ENCODE peak calls at places on chromosomes 12 and 14, in ten cellular contexts. One of them, this sample, is unnamed.

GRCh38 chr12:15662303-15662980 is 126.7 kb downstream of the EPS8 start:
- DNase-seq in K562: no peak
- DNase-seq in sigmoid colon: no peak
- DNase-seq in GM12878: no peak
- DNase-seq in SK-N-SH: no peak
- DNase-seq in HepG2: no peak
- DNase-seq in suprapubic skin: no peak
- DNase-seq in ovary: no peak
- DNase-seq in transverse colon: no peak
- DNase-seq in stomach: no peak
- DNase-seq in this sample: no peak

GRCh38 chr12:69359531-69360347 is at the start of gene YEATS4:
- DNase-seq in ovary: peak; percentile 91
- DNase-seq in sigmoid colon: peak; percentile 93
- DNase-seq in suprapubic skin: peak; percentile 88
- DNase-seq in K562: peak; percentile 89
- DNase-seq in stomach: peak; percentile 93
- DNase-seq in SK-N-SH: peak; percentile 92
- DNase-seq in transverse colon: peak; percentile 88
- DNase-seq in HepG2: peak; percentile 95
- DNase-seq in GM12878: peak; percentile 84
- DNase-seq in this sample: peak; percentile 96

GRCh38 chr14:30527196-30527595 is 31.8 kb upstream of the G2E3 start:
- DNase-seq in SK-N-SH: no peak
- DNase-seq in stomach: no peak
- DNase-seq in suprapubic skin: no peak
- DNase-seq in HepG2: no peak
- DNase-seq in ovary: no peak
- DNase-seq in GM12878: no peak
- DNase-seq in K562: no peak
- DNase-seq in sigmoid colon: no peak
- DNase-seq in transverse colon: no peak
- DNase-seq in this sample: no peak

GRCh38 chr14:55802986-55803431 is 223.0 kb downstream of the KTN1 start:
- DNase-seq in stomach: no peak
- DNase-seq in HepG2: peak; percentile 69
- DNase-seq in GM12878: no peak
- DNase-seq in sigmoid colon: no peak
- DNase-seq in transverse colon: no peak
- DNase-seq in ovary: no peak
- DNase-seq in suprapubic skin: no peak
- DNase-seq in SK-N-SH: no peak
- DNase-seq in K562: peak; percentile 23
- DNase-seq in this sample: no peak

GRCh38 chr14:61934385-61934784 is 172.2 kb downstream of the SNAPC1 start:
- DNase-seq in GM12878: no peak
- DNase-seq in stomach: no peak
- DNase-seq in transverse colon: no peak
- DNase-seq in suprapubic skin: no peak
- DNase-seq in K562: no peak
- DNase-seq in HepG2: no peak
- DNase-seq in ovary: no peak
- DNase-seq in SK-N-SH: no peak
- DNase-seq in sigmoid colon: no peak
- DNase-seq in this sample: no peak

GRCh38 chr12:95633049-95633545 is 81.8 kb upstream of the USP44 start:
- DNase-seq in HepG2: peak; percentile 33
- DNase-seq in sigmoid colon: no peak
- DNase-seq in K562: no peak
- DNase-seq in ovary: no peak
- DNase-seq in stomach: peak; percentile 55
- DNase-seq in SK-N-SH: no peak
- DNase-seq in GM12878: no peak
- DNase-seq in suprapubic skin: no peak
- DNase-seq in transverse colon: peak; percentile 81
- DNase-seq in this sample: no peak

GRCh38 chr12:112198120-112198733 is 72.9 kb downstream of the TRAFD1 start:
- DNase-seq in sigmoid colon: no peak
- DNase-seq in K562: peak; percentile 42
- DNase-seq in GM12878: no peak
- DNase-seq in suprapubic skin: no peak
- DNase-seq in HepG2: peak; percentile 64
- DNase-seq in ovary: peak; percentile 59
- DNase-seq in transverse colon: peak; percentile 28
- DNase-seq in stomach: peak; percentile 46
- DNase-seq in SK-N-SH: peak; percentile 78
- DNase-seq in this sample: no peak

GRCh38 chr14:95515080-95515489 is 1.4 kb downstream of the SYNE3 start:
- DNase-seq in stomach: no peak
- DNase-seq in HepG2: no peak
- DNase-seq in transverse colon: no peak
- DNase-seq in suprapubic skin: peak; percentile 82
- DNase-seq in SK-N-SH: peak; percentile 70
- DNase-seq in K562: no peak
- DNase-seq in GM12878: no peak
- DNase-seq in ovary: peak; percentile 67
- DNase-seq in sigmoid colon: peak; percentile 78
- DNase-seq in this sample: no peak

GRCh38 chr14:29894030-29894429 is 33.6 kb downstream of the PRKD1 start:
- DNase-seq in transverse colon: no peak
- DNase-seq in suprapubic skin: no peak
- DNase-seq in SK-N-SH: no peak
- DNase-seq in GM12878: no peak
- DNase-seq in stomach: no peak
- DNase-seq in K562: no peak
- DNase-seq in ovary: no peak
- DNase-seq in HepG2: no peak
- DNase-seq in sigmoid colon: no peak
- DNase-seq in this sample: no peak

GRCh38 chr12:119649202-119649808 is 18.6 kb upstream of the PRKAB1 start:
- DNase-seq in sigmoid colon: no peak
- DNase-seq in GM12878: no peak
- DNase-seq in stomach: no peak
- DNase-seq in HepG2: no peak
- DNase-seq in SK-N-SH: peak; percentile 68
- DNase-seq in K562: peak; percentile 61
- DNase-seq in transverse colon: no peak
- DNase-seq in ovary: no peak
- DNase-seq in suprapubic skin: no peak
- DNase-seq in this sample: no peak

GRCh38 chr14:106619618-106620017 is 1093.2 kb downstream of the TMEM121 start:
- DNase-seq in SK-N-SH: no peak
- DNase-seq in sigmoid colon: no peak
- DNase-seq in ovary: no peak
- DNase-seq in stomach: no peak
- DNase-seq in GM12878: no peak
- DNase-seq in suprapubic skin: no peak
- DNase-seq in transverse colon: no peak
- DNase-seq in K562: no peak
- DNase-seq in HepG2: no peak
- DNase-seq in this sample: no peak

GRCh38 chr12:47360771-47361388 is 281.1 kb upstream of the AMIGO2 start:
- DNase-seq in suprapubic skin: no peak
- DNase-seq in transverse colon: no peak
- DNase-seq in ovary: no peak
- DNase-seq in sigmoid colon: no peak
- DNase-seq in K562: peak; percentile 27
- DNase-seq in GM12878: no peak
- DNase-seq in stomach: no peak
- DNase-seq in HepG2: no peak
- DNase-seq in SK-N-SH: no peak
- DNase-seq in this sample: no peak

GRCh38 chr12:124752437-124753229 is 111.0 kb downstream of the SCARB1 start:
- DNase-seq in stomach: no peak
- DNase-seq in ovary: no peak
- DNase-seq in K562: no peak
- DNase-seq in suprapubic skin: no peak
- DNase-seq in HepG2: no peak
- DNase-seq in GM12878: no peak
- DNase-seq in transverse colon: no peak
- DNase-seq in sigmoid colon: no peak
- DNase-seq in SK-N-SH: no peak
- DNase-seq in this sample: no peak

GRCh38 chr12:87728936-87729593 is 300.1 kb downstream of the C12orf50 start:
- DNase-seq in suprapubic skin: no peak
- DNase-seq in GM12878: no peak
- DNase-seq in ovary: no peak
- DNase-seq in K562: no peak
- DNase-seq in sigmoid colon: no peak
- DNase-seq in transverse colon: no peak
- DNase-seq in stomach: no peak
- DNase-seq in HepG2: no peak
- DNase-seq in SK-N-SH: no peak
- DNase-seq in this sample: no peak

GRCh38 chr12:27013606-27014084 is 539 bp downstream of the TM7SF3 start:
- DNase-seq in suprapubic skin: peak; percentile 82
- DNase-seq in sigmoid colon: no peak
- DNase-seq in HepG2: no peak
- DNase-seq in transverse colon: peak; percentile 10
- DNase-seq in ovary: no peak
- DNase-seq in GM12878: no peak
- DNase-seq in stomach: no peak
- DNase-seq in SK-N-SH: no peak
- DNase-seq in K562: peak; percentile 15
- DNase-seq in this sample: no peak

GRCh38 chr14:68911594-68912227 is 67.4 kb downstream of the ACTN1 start:
- DNase-seq in stomach: peak; percentile 78
- DNase-seq in HepG2: peak; percentile 74
- DNase-seq in suprapubic skin: peak; percentile 87
- DNase-seq in transverse colon: peak; percentile 78
- DNase-seq in K562: peak; percentile 88
- DNase-seq in ovary: peak; percentile 77
- DNase-seq in sigmoid colon: peak; percentile 91
- DNase-seq in GM12878: no peak
- DNase-seq in SK-N-SH: peak; percentile 92
- DNase-seq in this sample: no peak

GRCh38 chr12:127230843-127231260 is 1036.1 kb upstream of the TMEM132C start:
- DNase-seq in K562: no peak
- DNase-seq in transverse colon: no peak
- DNase-seq in stomach: no peak
- DNase-seq in sigmoid colon: no peak
- DNase-seq in GM12878: no peak
- DNase-seq in SK-N-SH: no peak
- DNase-seq in suprapubic skin: no peak
- DNase-seq in HepG2: no peak
- DNase-seq in ovary: no peak
- DNase-seq in this sample: no peak

GRCh38 chr12:1162083-1162760 is 171.2 kb downstream of the ERC1 start:
- DNase-seq in K562: no peak
- DNase-seq in SK-N-SH: peak; percentile 50
- DNase-seq in suprapubic skin: no peak
- DNase-seq in transverse colon: no peak
- DNase-seq in HepG2: no peak
- DNase-seq in sigmoid colon: no peak
- DNase-seq in ovary: no peak
- DNase-seq in GM12878: no peak
- DNase-seq in stomach: no peak
- DNase-seq in this sample: no peak

GRCh38 chr12:54068423-54069070 is 14.9 kb downstream of the HOXC4 start:
- DNase-seq in sigmoid colon: no peak
- DNase-seq in GM12878: no peak
- DNase-seq in ovary: no peak
- DNase-seq in stomach: no peak
- DNase-seq in HepG2: no peak
- DNase-seq in K562: no peak
- DNase-seq in suprapubic skin: no peak
- DNase-seq in transverse colon: no peak
- DNase-seq in SK-N-SH: no peak
- DNase-seq in this sample: no peak

GRCh38 chr14:105142651-105143450 is 25.7 kb downstream of the JAG2 start:
- DNase-seq in ovary: no peak
- DNase-seq in SK-N-SH: peak; percentile 25
- DNase-seq in suprapubic skin: peak; percentile 78
- DNase-seq in HepG2: no peak
- DNase-seq in sigmoid colon: peak; percentile 52
- DNase-seq in K562: no peak
- DNase-seq in stomach: no peak
- DNase-seq in GM12878: no peak
- DNase-seq in transverse colon: peak; percentile 5
- DNase-seq in this sample: no peak

GRCh38 chr14:101440511-101440910 is 120.8 kb upstream of the DIO3 start:
- DNase-seq in K562: no peak
- DNase-seq in stomach: no peak
- DNase-seq in ovary: no peak
- DNase-seq in GM12878: no peak
- DNase-seq in SK-N-SH: no peak
- DNase-seq in transverse colon: no peak
- DNase-seq in suprapubic skin: no peak
- DNase-seq in sigmoid colon: no peak
- DNase-seq in HepG2: no peak
- DNase-seq in this sample: no peak

GRCh38 chr14:101435546-101435945 is 125.7 kb upstream of the DIO3 start:
- DNase-seq in K562: no peak
- DNase-seq in GM12878: no peak
- DNase-seq in SK-N-SH: no peak
- DNase-seq in suprapubic skin: no peak
- DNase-seq in stomach: no peak
- DNase-seq in sigmoid colon: no peak
- DNase-seq in transverse colon: no peak
- DNase-seq in ovary: no peak
- DNase-seq in HepG2: no peak
- DNase-seq in this sample: no peak
- H3K36me3 ChIP-seq in K562: no peaks in the 10 kb centered on the region
- H3K36me3 ChIP-seq in GM12878: no peaks in the 10 kb centered on the region
- H3K36me3 ChIP-seq in SK-N-SH: no peaks in the 10 kb centered on the region
- H3K36me3 ChIP-seq in suprapubic skin: no peaks in the 10 kb centered on the region
- H3K36me3 ChIP-seq in stomach: no peaks in the 10 kb centered on the region
- H3K36me3 ChIP-seq in sigmoid colon: no peaks in the 10 kb centered on the region
- H3K36me3 ChIP-seq in transverse colon: no peaks in the 10 kb centered on the region
- H3K36me3 ChIP-seq in ovary: no peaks in the 10 kb centered on the region
- H3K36me3 ChIP-seq in HepG2: no peaks in the 10 kb centered on the region
- H3K36me3 ChIP-seq in this sample: no peaks in the 10 kb centered on the region

GRCh38 chr12:31362759-31363415 is 36.9 kb upstream of the SINHCAF start:
- DNase-seq in ovary: no peak
- DNase-seq in HepG2: peak; percentile 35
- DNase-seq in stomach: peak; percentile 50
- DNase-seq in transverse colon: peak; percentile 65
- DNase-seq in GM12878: peak; percentile 46
- DNase-seq in sigmoid colon: no peak
- DNase-seq in suprapubic skin: no peak
- DNase-seq in K562: peak; percentile 37
- DNase-seq in SK-N-SH: no peak
- DNase-seq in this sample: no peak
- TF ChIP-seq EP300 in ovary: no peak
- TF ChIP-seq EP300 in HepG2: no peak
- TF ChIP-seq EP300 in stomach: no peak
- TF ChIP-seq EP300 in transverse colon: no peak
- TF ChIP-seq EP300 in GM12878: peak; percentile 11
- TF ChIP-seq EP300 in sigmoid colon: no peak
- TF ChIP-seq EP300 in suprapubic skin: no peak
- TF ChIP-seq EP300 in K562: no peak
- TF ChIP-seq EP300 in SK-N-SH: no peak
- TF ChIP-seq EP300 in this sample: no peak

GRCh38 chr12:62532333-62532732 is 65.7 kb downstream of the MON2 start:
- DNase-seq in SK-N-SH: no peak
- DNase-seq in K562: no peak
- DNase-seq in ovary: no peak
- DNase-seq in suprapubic skin: no peak
- DNase-seq in sigmoid colon: no peak
- DNase-seq in stomach: no peak
- DNase-seq in GM12878: no peak
- DNase-seq in transverse colon: no peak
- DNase-seq in HepG2: no peak
- DNase-seq in this sample: no peak
- H3K36me3 ChIP-seq in SK-N-SH: peaks cover 52% of the 10 kb centered on the region
- H3K36me3 ChIP-seq in K562: peaks cover 38% of the 10 kb centered on the region
- H3K36me3 ChIP-seq in ovary: no peaks in the 10 kb centered on the region
- H3K36me3 ChIP-seq in suprapubic skin: peaks cover 39% of the 10 kb centered on the region
- H3K36me3 ChIP-seq in sigmoid colon: peaks cover 13% of the 10 kb centered on the region
- H3K36me3 ChIP-seq in stomach: no peaks in the 10 kb centered on the region
- H3K36me3 ChIP-seq in GM12878: peaks cover 2% of the 10 kb centered on the region
- H3K36me3 ChIP-seq in transverse colon: peaks cover 36% of the 10 kb centered on the region
- H3K36me3 ChIP-seq in HepG2: peaks cover 2% of the 10 kb centered on the region
- H3K36me3 ChIP-seq in this sample: peaks cover 29% of the 10 kb centered on the region

GRCh38 chr14:72982146-72982708 is 44.7 kb downstream of the ZFYVE1 start:
- DNase-seq in SK-N-SH: no peak
- DNase-seq in ovary: no peak
- DNase-seq in GM12878: no peak
- DNase-seq in stomach: no peak
- DNase-seq in HepG2: no peak
- DNase-seq in K562: no peak
- DNase-seq in transverse colon: no peak
- DNase-seq in suprapubic skin: no peak
- DNase-seq in sigmoid colon: no peak
- DNase-seq in this sample: no peak
- TF ChIP-seq EP300 in SK-N-SH: no peak
- TF ChIP-seq EP300 in ovary: no peak
- TF ChIP-seq EP300 in GM12878: no peak
- TF ChIP-seq EP300 in stomach: no peak
- TF ChIP-seq EP300 in HepG2: no peak
- TF ChIP-seq EP300 in K562: no peak
- TF ChIP-seq EP300 in transverse colon: no peak
- TF ChIP-seq EP300 in suprapubic skin: no peak
- TF ChIP-seq EP300 in sigmoid colon: no peak
- TF ChIP-seq EP300 in this sample: no peak

This sample was measured in esophagus muscularis mucosa.